ENCODE peak calls at places on chromosomes 12 and 14, in ten cellular contexts. J, N, Y, P, X, V, E, C, T and O are unnamed samples.

GRCh38 chr14:94180655-94181271 is 6.6 kb downstream of the PPP4R4 start:
- DNase-seq in J (peak; percentile 68), C (no peak), Y (peak; percentile 62), V (no peak), T (no peak), E (no peak), X (no peak), N (no peak), P (no peak), O (peak; percentile 71)

GRCh38 chr12:109253913-109254544 is 55.1 kb downstream of the FOXN4 start:
- DNase-seq in P (no peak), V (no peak), Y (no peak), X (no peak), C (no peak), N (no peak), E (no peak), T (no peak), J (no peak), O (no peak)

GRCh38 chr14:57747036-57747435 is 118.9 kb downstream of the SLC35F4 start:
- DNase-seq in N (no peak), C (no peak), X (no peak), E (no peak), Y (no peak), V (no peak), J (no peak), P (no peak), T (no peak), O (no peak)

GRCh38 chr12:64160718-64161060 is 61.4 kb downstream of the KICS2 start:
- DNase-seq in X (no peak), T (no peak), J (no peak), P (no peak), C (no peak), E (no peak), N (no peak), Y (no peak), V (no peak), O (no peak)

GRCh38 chr12:2963760-2964292 is 4.6 kb downstream of the TEAD4 start:
- DNase-seq in C (no peak), P (peak; percentile 55), X (no peak), Y (no peak), V (no peak), T (no peak), E (peak; percentile 93), J (no peak), N (no peak), O (no peak)

GRCh38 chr12:32261638-32262037 is 137.7 kb upstream of the FGD4 start:
- DNase-seq in X (no peak), V (no peak), E (peak; percentile 79), J (no peak), T (no peak), C (no peak), Y (no peak), P (no peak), N (no peak), O (no peak)

GRCh38 chr12:93204896-93205295 is 172.8 kb upstream of the NUDT4 start:
- DNase-seq in X (no peak), C (no peak), V (no peak), J (no peak), N (no peak), E (no peak), T (no peak), P (no peak), Y (no peak), O (no peak)

GRCh38 chr14:68634346-68634745 is 158.5 kb downstream of the ZFP36L1 start:
- DNase-seq in P (no peak), N (no peak), J (no peak), E (peak; percentile 45), Y (no peak), X (no peak), T (no peak), C (no peak), V (no peak), O (no peak)

GRCh38 chr12:44774815-44775411 is 101.2 kb downstream of the NELL2 start:
- DNase-seq in Y (peak; percentile 63), X (peak; percentile 37), T (no peak), N (peak; percentile 4), C (no peak), J (peak; percentile 38), V (no peak), P (no peak), E (peak; percentile 94), O (peak; percentile 39)

GRCh38 chr12:117279606-117280005 is 81.8 kb downstream of the NOS1 start:
- DNase-seq in J (no peak), P (no peak), Y (no peak), V (no peak), E (peak; percentile 85), N (no peak), X (no peak), T (no peak), C (no peak), O (no peak)

GRCh38 chr14:64879635-64880381 is at the start of gene SPTB:
- DNase-seq in P (peak; percentile 70), V (no peak), J (peak; percentile 62), Y (peak; percentile 58), T (peak; percentile 30), N (no peak), C (peak; percentile 22), X (peak; percentile 16), E (peak; percentile 88), O (peak; percentile 51)

GRCh38 chr12:49342914-49343731 is 3.6 kb upstream of the DNAJC22 start:
- DNase-seq in J (peak; percentile 31), V (no peak), P (no peak), T (no peak), X (no peak), Y (no peak), C (no peak), E (no peak), N (no peak), O (no peak)
- H3K27me3 ChIP-seq in J (peaks cover 33% of the 10 kb centered on the region), V (peaks cover 74% of the 10 kb centered on the region), P (peaks cover 83% of the 10 kb centered on the region), T (peaks cover 11% of the 10 kb centered on the region), X (peaks cover 29% of the 10 kb centered on the region), Y (peaks cover 46% of the 10 kb centered on the region), C (peaks cover 14% of the 10 kb centered on the region), E (peaks cover 96% of the 10 kb centered on the region), N (no peaks in the 10 kb centered on the region), O (peaks cover 34% of the 10 kb centered on the region)

GRCh38 chr14:23520899-23521521 is 30.6 kb downstream of the ZFHX2 start:
- DNase-seq in N (no peak), T (no peak), E (no peak), V (no peak), P (no peak), X (no peak), J (no peak), C (no peak), Y (no peak), O (no peak)
- H3K36me3 ChIP-seq in N (no peaks in the 10 kb centered on the region), T (no peaks in the 10 kb centered on the region), E (no peaks in the 10 kb centered on the region), V (no peaks in the 10 kb centered on the region), P (no peaks in the 10 kb centered on the region), X (no peaks in the 10 kb centered on the region), J (no peaks in the 10 kb centered on the region), C (no peaks in the 10 kb centered on the region), Y (no peaks in the 10 kb centered on the region), O (no peaks in the 10 kb centered on the region)

GRCh38 chr14:90398841-90399540 is 2.2 kb downstream of the CALM1 start:
- DNase-seq in P (no peak), Y (no peak), T (no peak), C (no peak), J (no peak), N (no peak), X (no peak), V (no peak), E (no peak), O (no peak)

GRCh38 chr14:90400904-90401561 is 4.2 kb downstream of the CALM1 start:
- DNase-seq in C (no peak), J (no peak), X (no peak), T (no peak), V (no peak), P (no peak), N (no peak), Y (no peak), E (no peak), O (no peak)

GRCh38 chr14:90398315-90398811 is 1.5 kb downstream of the CALM1 start:
- DNase-seq in T (no peak), N (no peak), V (peak; percentile 32), C (no peak), X (peak; percentile 42), P (no peak), J (peak; percentile 80), Y (peak; percentile 81), E (peak; percentile 73), O (peak; percentile 80)

GRCh38 chr14:90397401-90398314 is 829 bp downstream of the CALM1 start:
- DNase-seq in E (peak; percentile 82), C (peak; percentile 74), Y (peak; percentile 67), N (no peak), V (peak; percentile 38), T (no peak), P (peak; percentile 77), J (peak; percentile 66), X (peak; percentile 34), O (peak; percentile 89)

DNA sequence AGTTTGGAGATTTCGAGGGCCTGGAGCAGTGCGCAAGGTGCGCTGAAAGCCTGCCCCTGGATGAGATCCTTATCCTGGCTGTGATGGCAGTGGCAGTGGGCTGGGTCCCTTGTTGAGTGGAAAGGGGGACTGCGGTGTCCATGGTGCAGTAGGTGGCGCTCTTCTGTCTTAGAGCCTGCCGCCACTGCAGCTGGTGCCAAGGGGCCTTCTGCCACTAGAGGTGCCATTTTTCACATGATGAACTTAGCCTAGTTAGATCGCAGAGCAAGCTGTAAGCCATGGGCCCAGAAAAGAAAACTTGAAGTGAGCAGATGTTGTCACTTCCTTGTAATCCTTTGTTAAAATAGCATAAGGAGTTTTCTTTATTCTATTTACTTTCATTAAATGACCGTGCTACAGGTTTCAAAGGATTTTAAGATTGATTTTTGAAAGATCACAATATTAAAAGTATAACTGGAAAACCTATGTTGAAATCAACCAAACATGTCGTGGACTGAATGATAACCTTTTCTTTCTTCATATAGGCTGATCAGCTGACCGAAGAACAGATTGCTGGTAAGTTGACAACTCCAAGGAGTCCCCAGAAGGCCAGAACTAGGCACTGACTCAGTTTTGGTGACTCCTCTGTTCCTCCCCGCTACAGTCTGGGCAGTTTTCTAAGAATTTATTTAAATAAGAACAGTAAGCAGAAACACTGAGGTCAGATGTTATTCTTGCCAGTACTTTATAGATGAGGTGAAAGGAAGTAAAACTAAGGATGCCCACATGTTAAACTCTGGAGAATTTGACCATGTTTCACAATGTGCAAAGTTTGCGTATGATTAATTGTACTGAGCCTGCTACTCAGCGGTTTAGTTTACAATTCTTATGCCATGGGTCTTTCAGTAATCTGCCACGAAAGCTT is 3.0 kb downstream of the CALM1 start:
- DNase-seq in C (peak; percentile 83), X (peak; percentile 75), Y (peak; percentile 84), E (peak; percentile 94), V (peak; percentile 93), N (peak; percentile 73), T (peak; percentile 95), P (peak; percentile 84), J (peak; percentile 88), O (peak; percentile 94)
- H3K27ac ChIP-seq in C (peak overlapping the region; percentile 23), X (peak overlapping the region; percentile 89), Y (peak overlapping the region; percentile 90), E (no peak overlapping the region), V (peak overlapping the region; percentile 96), N (no peak overlapping the region), T (peak overlapping the region; percentile 81), P (no peak overlapping the region), J (peak overlapping the region; percentile 92), O (peak overlapping the region; percentile 96)

GRCh38 chr12:62995097-62995496 is 60.1 kb upstream of the PPM1H start:
- DNase-seq in J (no peak), C (no peak), E (peak; percentile 67), X (no peak), V (no peak), T (no peak), N (no peak), P (no peak), Y (no peak), O (no peak)
- H3K27me3 ChIP-seq in J (no peaks in the 10 kb centered on the region), C (no peaks in the 10 kb centered on the region), E (no peaks in the 10 kb centered on the region), X (no peaks in the 10 kb centered on the region), V (no peaks in the 10 kb centered on the region), T (no peaks in the 10 kb centered on the region), N (peaks cover 2% of the 10 kb centered on the region), P (no peaks in the 10 kb centered on the region), Y (no peaks in the 10 kb centered on the region), O (no peaks in the 10 kb centered on the region)